ENCODE peak calls at places on chromosomes 11 and 22, in six cellular contexts. Z is Peyer's patch; J is mammary epithelial cell; C is astrocyte of the spinal cord; S is CD4-positive, alpha-beta T cell; A is MCF 10A. E is an unnamed sample.

GRCh38 chr22:45493286-45493771 is 9.4 kb upstream of the FBLN1 start:
- DNase-seq in A (peak; percentile 45), C (peak; percentile 63), S (no peak), J (no peak), Z (no peak), E (no peak)

GRCh38 chr11:4480577-4481539 is 1.6 kb upstream of the OR52K1 start:
- DNase-seq in S (no peak), A (peak; percentile 38), C (peak; percentile 22), Z (no peak), J (peak; percentile 77), E (no peak)

GRCh38 chr22:44369916-44370804 is 57.4 kb upstream of the SHISAL1 start:
- DNase-seq in S (no peak), J (no peak), C (no peak), Z (peak; percentile 33), A (no peak), E (no peak)

GRCh38 chr11:118706546-118706825 is 27.0 kb upstream of the TREH start:
- DNase-seq in S (no peak), J (no peak), Z (no peak), C (no peak), A (no peak), E (no peak)

GRCh38 chr22:17845340-17845739 is 71.1 kb upstream of the BID start:
- DNase-seq in Z (no peak), C (no peak), A (no peak), S (no peak), J (peak; percentile 90), E (no peak)

GRCh38 chr11:120854988-120855387 is 168.9 kb upstream of the TBCEL start:
- DNase-seq in S (no peak), Z (no peak), J (no peak), C (no peak), A (no peak), E (no peak)

GRCh38 chr11:75371930-75372876 is 20.7 kb upstream of the ARRB1 start:
- DNase-seq in C (no peak), S (no peak), A (peak; percentile 54), Z (peak; percentile 62), J (no peak), E (no peak)

GRCh38 chr11:64870176-64870892 is 8.1 kb downstream of the EHD1 start:
- DNase-seq in C (peak; percentile 71), Z (no peak), S (no peak), J (peak; percentile 80), A (no peak), E (no peak)

DNA sequence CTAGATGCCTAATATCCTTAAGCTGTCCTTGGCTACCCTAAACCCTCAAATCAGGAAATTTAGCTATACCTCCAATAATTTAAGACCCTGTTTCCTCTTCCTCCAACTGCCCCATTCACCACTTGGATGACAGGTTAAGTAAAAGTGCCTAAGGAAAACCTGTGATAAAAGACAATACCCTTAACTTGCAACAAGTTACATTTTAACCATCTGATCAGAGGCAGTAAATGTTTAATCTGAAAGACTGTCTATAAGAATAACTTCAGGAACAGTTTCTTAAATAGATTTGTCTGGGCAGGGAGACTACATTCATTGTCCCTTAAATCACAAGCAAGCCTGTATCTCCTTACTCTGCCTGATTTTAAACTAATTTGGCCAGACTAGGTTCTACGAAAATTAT is 129.1 kb downstream of the APOL5 start:
- DNase-seq in Z (no peak), A (no peak), C (no peak), S (no peak), J (no peak), E (no peak)
- TF ChIP-seq CTCF in Z (no peak), A (no peak), C (no peak), S (no peak), J (no peak), E (no peak)

DNA sequence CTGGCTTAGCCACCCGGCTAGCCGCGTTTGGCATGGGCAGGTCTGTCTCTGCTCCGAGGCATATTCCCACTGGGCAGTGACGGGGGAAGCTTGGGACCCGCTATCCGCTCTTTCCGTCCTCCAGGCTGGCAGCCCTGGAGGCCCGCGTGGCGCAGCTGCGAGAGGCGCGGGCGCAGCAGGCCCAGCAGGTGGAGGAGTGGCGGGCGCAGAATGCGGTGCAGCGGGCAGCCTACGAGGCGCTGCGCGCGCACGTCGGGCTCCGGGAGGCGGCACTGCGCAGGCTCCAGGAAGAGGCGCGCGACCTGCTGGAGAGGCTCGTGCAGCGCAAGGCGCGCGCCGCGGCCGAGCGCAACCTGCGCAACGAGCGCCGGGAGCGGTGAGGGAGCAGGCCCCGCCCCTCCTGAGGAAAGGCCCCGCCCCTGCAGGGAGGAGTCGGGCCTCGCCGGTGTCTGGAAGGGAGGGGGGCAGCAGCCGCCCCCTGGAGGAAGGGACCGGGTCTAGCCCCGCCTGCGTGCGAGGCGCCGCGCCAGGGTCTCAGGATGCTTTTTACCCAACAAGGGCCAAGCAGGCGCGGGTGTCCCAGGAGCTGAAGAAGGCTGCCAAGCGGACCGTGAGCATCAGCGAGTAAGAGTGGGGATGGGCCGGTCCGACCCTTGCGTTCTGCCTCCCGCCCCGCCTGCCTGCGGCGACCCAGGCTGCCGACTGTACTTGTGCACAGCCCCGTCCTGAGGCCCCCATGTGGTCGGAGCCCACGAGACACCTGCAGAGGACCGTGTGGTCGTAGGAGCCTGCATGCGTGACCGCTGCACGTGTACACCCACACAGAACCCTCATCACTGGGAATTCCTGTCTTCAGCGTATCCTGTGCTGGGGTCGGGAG is 7.9 kb downstream of the ATG16L2 start:
- DNase-seq in A (peak; percentile 68), J (peak; percentile 81), Z (peak; percentile 93), C (peak; percentile 88), S (peak; percentile 89), E (peak; percentile 91)
- TF ChIP-seq CTCF in A (no peak), J (no peak), Z (no peak), C (no peak), S (no peak), E (peak; percentile 46)

GRCh38 chr22:50718352-50718709 is 19.7 kb upstream of the ACR start:
- DNase-seq in S (no peak), Z (no peak), J (no peak), A (no peak), C (no peak), E (no peak)

GRCh38 chr22:50719814-50720300 is 18.1 kb upstream of the ACR start:
- DNase-seq in A (no peak), J (no peak), Z (no peak), S (no peak), C (no peak), E (no peak)

GRCh38 chr22:50722048-50722701 is 15.8 kb upstream of the ACR start:
- DNase-seq in C (no peak), Z (no peak), A (no peak), S (no peak), J (no peak), E (no peak)

GRCh38 chr22:50720861-50721844 is 16.9 kb upstream of the ACR start:
- DNase-seq in A (no peak), S (no peak), C (no peak), J (no peak), Z (no peak), E (no peak)

DNA sequence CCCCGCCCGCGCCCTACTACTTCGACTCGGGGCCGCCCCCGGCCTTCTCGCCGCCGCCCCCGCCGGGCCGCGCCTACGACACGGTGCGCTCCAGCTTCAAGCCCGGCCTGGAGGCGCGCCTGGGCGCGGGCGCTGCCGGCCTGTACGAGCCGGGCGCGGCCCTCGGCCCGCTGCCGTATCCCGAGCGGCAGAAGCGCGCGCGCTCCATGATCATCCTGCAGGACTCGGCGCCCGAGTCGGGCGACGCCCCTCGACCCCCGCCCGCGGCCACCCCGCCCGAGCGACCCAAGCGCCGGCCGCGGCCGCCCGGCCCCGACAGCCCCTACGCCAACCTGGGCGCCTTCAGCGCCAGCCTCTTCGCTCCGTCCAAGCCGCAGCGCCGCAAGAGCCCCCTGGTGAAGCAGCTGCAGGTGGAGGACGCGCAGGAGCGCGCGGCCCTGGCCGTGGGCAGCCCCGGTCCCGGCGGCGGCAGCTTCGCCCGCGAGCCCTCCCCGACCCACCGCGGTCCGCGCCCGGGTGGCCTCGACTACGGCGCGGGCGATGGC is 17.6 kb upstream of the ACR start:
- DNase-seq in A (no peak), S (no peak), Z (no peak), C (no peak), J (no peak), E (no peak)
- TF ChIP-seq CTCF in A (no peak), S (no peak), Z (no peak), C (no peak), J (no peak), E (no peak)

DNA sequence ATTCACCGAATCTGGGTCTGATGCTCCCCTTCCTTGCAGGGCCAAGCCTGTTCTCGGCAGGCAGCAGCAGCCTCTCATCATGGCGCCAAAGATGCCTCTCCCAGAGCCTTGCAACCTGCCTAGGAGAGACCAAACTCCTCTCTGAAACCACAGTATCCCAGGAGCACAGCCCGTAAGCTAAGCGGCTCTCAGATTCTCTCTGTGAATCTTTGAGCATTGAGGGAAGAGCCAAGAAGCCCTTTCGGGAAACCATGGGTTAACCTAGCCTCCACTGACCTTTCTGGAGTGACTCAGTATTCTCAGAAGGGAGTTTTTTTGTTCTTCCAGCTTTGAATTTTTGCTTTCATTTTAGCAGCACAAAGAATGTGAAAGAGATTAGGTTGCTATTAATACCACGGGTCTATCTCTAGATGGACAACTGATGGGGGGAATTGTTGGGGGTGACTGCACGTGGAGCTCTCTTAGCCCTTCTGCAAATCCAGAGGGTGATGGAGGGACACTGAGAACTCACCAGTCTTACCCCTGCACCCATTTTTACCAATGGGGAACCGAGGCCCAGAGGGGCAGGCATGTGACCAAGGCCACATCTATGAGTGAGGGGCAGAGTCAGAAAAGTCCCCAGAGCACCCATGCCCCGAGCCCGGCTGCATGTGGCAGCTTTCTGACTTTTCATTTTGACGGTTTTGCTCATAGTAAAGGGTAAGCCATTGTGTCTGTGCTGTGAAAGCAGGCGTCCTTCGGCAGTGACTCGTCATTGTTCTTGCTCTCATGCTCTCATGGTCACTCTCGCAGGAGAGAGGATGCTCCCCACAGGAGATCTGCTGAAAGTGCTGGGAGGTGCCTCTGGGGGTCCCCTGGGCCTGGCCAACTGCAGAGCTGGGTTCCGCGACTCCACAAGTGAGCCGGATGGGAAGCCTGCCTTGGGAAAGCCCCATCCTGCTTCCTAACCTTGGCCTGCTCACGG is 36.0 kb downstream of the IRAG1 start:
- DNase-seq in Z (no peak), S (no peak), A (no peak), C (peak; percentile 87), J (peak; percentile 22), E (no peak)
- TF ChIP-seq CTCF in Z (no peak), S (no peak), A (no peak), C (no peak), J (no peak), E (no peak)

DNA sequence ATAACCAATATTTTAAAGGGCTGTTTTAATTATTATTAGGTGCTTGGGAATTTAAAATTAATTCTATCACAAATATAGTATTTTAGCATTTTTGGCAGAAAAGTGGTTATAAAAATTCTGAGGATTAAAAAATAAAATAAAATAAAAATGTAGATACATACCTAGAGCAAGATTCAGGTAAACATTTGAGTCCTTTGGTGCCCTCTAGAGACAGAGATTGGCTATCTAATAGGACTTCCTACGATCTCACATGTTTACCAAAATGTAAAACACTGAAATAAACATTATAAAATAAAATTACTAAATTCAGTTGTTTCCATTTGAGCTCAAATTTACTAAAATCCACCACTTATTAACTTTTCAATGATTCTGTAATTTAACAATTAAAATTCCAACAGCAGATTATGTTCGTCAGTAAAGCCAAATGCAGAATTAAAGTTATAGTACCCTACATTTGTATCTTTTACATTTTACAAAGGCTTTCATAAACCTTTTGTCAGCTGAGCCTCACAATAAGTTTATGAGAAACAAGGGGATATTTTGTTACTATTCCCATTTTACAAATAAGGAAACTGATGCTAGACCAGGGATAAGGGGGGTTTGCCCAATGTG is 27.7 kb downstream of the SLC36A4 start:
- DNase-seq in J (peak; percentile 18), C (peak; percentile 47), Z (no peak), S (no peak), A (peak; percentile 63), E (no peak)
- TF ChIP-seq CTCF in J (peak; percentile 65), C (peak; percentile 52), Z (no peak), S (peak; percentile 39), A (peak; percentile 44), E (peak; percentile 27)